ENCODE peak calls at places on chromosomes 13 and 19, in seven cellular contexts. K is CD4-positive, alpha-beta T cell; S is adrenal gland; L is lower lobe of right lung; Q is type B pancreatic cell; H is cardiac muscle cell; A is cardiac fibroblast. N is an unnamed sample.

GRCh38 chr19:38649305-38650179 is 2.1 kb downstream of the ACTN4 start:
- DNase-seq in L (peak), A (no peak), S (peak), K (no peak), Q (no peak), H (no peak), N (no peak)

GRCh38 chr19:45528744-45529453 is 21.6 kb downstream of the VASP start:
- DNase-seq in L (peak), K (no peak), Q (no peak), S (peak), H (peak), A (no peak), N (no peak)

GRCh38 chr19:53328967-53329366 is 4.6 kb upstream of the ZNF845 start:
- DNase-seq in Q (no peak), K (no peak), L (peak), S (peak), A (peak), H (peak), N (no peak)

GRCh38 chr19:5147971-5148793 is 179.3 kb downstream of the KDM4B start:
- DNase-seq in S (peak), A (no peak), Q (no peak), L (no peak), K (no peak), H (no peak), N (no peak)

GRCh38 chr13:29999492-30000372 is 149.3 kb upstream of the UBL3 start:
- DNase-seq in S (no peak), L (no peak), K (no peak), H (no peak), A (no peak), Q (no peak), N (no peak)

GRCh38 chr13:27306364-27306763 is 35.7 kb downstream of the RASL11A start:
- DNase-seq in A (no peak), H (no peak), S (no peak), L (no peak), Q (no peak), K (no peak), N (no peak)

GRCh38 chr19:1538978-1539377 is 15.1 kb downstream of the PLK5 start:
- DNase-seq in L (no peak), H (peak), Q (no peak), A (no peak), K (no peak), S (no peak), N (no peak)

GRCh38 chr13:80469841-80470378 is 129.0 kb upstream of the SPRY2 start:
- DNase-seq in S (peak), K (no peak), Q (no peak), A (peak), L (no peak), H (peak), N (no peak)

GRCh38 chr19:3132971-3133792 is 2.7 kb upstream of the GNA15 start:
- DNase-seq in S (peak), A (peak), K (peak), L (no peak), H (peak), Q (no peak), N (peak)

GRCh38 chr13:87107626-87108025 is 563.5 kb upstream of the SLITRK5 start:
- DNase-seq in Q (no peak), A (no peak), L (no peak), K (no peak), H (no peak), S (no peak), N (no peak)

GRCh38 chr13:99303863-99304521 is 3.2 kb downstream of the GPR183 start:
- DNase-seq in S (no peak), A (no peak), K (no peak), L (no peak), H (no peak), Q (no peak), N (no peak)

GRCh38 chr13:97339989-97340361 is 94.0 kb upstream of the RAP2A start:
- DNase-seq in H (no peak), L (no peak), A (no peak), Q (no peak), S (no peak), K (no peak), N (no peak)

GRCh38 chr19:33684550-33685303 is 63.0 kb downstream of the CHST8 start:
- DNase-seq in H (no peak), A (peak), K (no peak), L (no peak), S (peak), Q (no peak), N (no peak)

GRCh38 chr13:51044023-51044665 is 66.9 kb downstream of the C13orf42 start:
- DNase-seq in S (no peak), A (no peak), K (no peak), L (no peak), Q (no peak), H (no peak), N (no peak)

GRCh38 chr19:19817357-19817756 is 4.2 kb downstream of the ZNF506 start:
- DNase-seq in K (peak), L (no peak), S (no peak), H (no peak), A (no peak), Q (no peak), N (no peak)

GRCh38 chr19:48635966-48636858 is 967 bp downstream of the DBP start:
- DNase-seq in H (no peak), K (no peak), L (no peak), A (no peak), S (peak), Q (no peak), N (no peak)

GRCh38 chr13:36096411-36097184 is 34.6 kb downstream of the DCLK1 start:
- DNase-seq in K (no peak), L (no peak), A (peak), Q (no peak), H (peak), S (no peak), N (no peak)

GRCh38 chr19:5220866-5221265 is 119.7 kb downstream of the PTPRS start:
- DNase-seq in K (no peak), Q (no peak), L (no peak), H (no peak), A (no peak), S (no peak), N (no peak)

DNA sequence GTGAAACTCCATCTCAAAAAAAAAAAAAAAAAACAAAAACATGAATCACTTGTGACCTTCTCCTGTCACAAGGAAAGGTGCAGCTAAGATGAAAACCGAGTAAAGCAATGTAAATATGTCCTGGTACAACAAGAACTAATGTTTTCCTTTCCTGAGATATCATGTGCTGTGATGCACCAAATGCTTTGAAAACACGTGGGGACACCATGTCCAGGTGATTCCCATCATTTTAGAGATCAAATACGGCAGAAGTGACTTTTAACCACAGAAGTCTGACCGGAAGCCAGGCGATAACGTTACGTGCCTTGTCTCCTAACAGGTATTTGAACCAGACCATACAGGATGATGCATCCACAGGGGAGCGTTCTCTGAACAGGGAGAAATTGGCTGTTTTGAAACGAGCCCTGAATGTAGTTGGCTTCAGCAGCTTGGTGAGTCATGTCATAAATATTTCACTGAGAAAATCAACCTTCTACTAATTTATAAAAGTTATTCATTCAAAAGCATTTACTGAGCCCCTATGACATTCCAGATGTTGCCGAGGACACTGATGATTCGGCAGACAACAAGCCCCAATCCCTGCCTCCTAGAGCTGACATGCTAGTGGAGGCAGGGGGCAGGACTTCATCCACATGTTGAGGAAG is 328.1 kb downstream of the MYO16 start:
- DNase-seq in L (no peak), H (peak), K (no peak), Q (no peak), A (peak), S (peak), N (no peak)
- TF ChIP-seq CTCF in L (no peak), H (no peak), K (no peak), Q (no peak), A (no peak), S (peak), N (no peak)

GRCh38 chr19:42246869-42247630 is 4.6 kb upstream of the GSK3A start:
- DNase-seq in H (no peak), K (no peak), L (no peak), S (peak), A (no peak), Q (no peak), N (no peak)

GRCh38 chr19:42248270-42249148 is 6.1 kb upstream of the GSK3A start:
- DNase-seq in K (no peak), Q (no peak), A (no peak), S (no peak), H (no peak), L (no peak), N (no peak)

GRCh38 chr19:42244452-42245220 is 2.2 kb upstream of the GSK3A start:
- DNase-seq in A (peak), Q (peak), S (peak), L (peak), H (peak), K (peak), N (peak)

GRCh38 chr19:42247631-42248199 is 5.3 kb upstream of the GSK3A start:
- DNase-seq in S (peak), A (no peak), L (no peak), H (no peak), Q (no peak), K (no peak), N (no peak)

DNA sequence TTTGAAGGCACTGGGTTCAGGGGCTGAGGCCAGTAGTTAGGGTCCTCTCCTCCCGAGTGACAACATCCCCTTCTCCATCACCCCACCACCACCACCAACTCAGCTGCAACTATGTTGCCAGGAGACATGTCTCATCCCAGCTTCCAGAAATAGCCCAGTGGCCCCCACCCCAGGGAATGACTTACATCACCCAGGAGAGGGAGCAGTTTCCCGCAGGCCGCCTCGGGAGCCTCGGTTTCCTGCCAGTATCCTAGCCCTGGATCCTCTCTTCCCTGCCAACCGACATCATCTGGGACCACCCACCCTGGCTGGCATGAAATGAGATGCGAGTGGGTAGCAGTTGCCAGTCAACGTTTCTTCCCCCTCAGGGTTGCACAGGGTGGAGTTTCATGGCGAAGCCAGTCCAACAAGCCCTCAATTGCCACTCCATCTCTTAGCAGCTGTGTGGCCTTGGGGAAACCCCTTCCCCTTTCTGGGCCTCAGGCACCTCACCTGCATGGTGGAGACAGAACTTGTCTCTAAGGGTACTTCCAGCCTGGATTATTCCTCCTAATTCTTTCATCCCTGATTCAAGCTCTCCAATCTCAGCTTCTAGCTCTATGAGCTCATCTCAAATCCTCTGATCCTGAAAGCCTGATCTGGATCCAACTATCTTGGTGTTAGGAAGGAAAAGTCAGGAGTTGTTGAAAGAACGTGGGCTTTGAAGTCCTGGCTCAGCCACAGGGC is 3.9 kb upstream of the GSK3A start:
- DNase-seq in K (no peak), A (peak), S (peak), H (peak), L (peak), Q (no peak), N (no peak)
- TF ChIP-seq CTCF in K (no peak), A (peak), S (peak), H (peak), L (peak), Q (peak), N (no peak)

DNA sequence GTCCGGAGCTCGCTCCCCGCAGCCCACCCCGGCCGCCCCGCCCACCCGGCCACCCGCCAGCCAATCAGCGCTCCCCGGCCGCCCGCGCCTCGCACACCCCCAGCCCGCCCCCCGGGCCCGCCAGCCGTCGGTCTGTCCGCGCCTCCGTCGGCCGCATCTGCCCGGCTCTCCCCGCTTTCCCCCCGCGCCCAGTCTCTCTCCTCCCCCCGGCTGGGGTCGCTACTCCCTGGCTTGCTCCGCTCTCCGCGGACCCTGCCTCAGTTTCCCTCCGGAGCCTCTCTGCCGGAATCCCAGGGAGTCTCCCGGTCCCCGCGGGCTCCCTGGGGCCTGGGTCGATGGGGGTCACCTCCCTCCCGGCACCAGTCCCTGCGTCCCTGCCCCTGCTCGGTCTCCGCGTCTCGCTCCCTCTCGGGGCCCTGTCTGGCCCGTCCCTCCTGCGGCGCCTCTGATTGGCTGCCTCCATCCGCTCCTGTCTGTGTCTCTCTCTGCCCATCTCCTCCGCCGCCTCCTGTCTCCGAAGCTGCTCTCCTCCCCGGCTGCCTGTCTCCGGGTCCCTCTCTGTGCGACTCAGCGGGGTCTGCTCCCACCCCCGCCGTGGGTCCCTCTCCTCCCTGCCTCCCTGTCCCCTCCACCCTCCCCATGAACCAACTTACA is 485 bp downstream of the IL11 start:
- DNase-seq in S (no peak), L (peak), K (no peak), H (peak), Q (no peak), A (peak), N (peak)
- TF ChIP-seq CTCF in S (no peak), L (no peak), K (no peak), H (no peak), Q (no peak), A (no peak), N (no peak)

GRCh38 chr19:37361994-37362393 is 8.9 kb upstream of the ZNF527 start:
- DNase-seq in H (peak), S (no peak), Q (no peak), K (no peak), L (no peak), A (peak), N (no peak)

GRCh38 chr19:37362733-37363132 is 8.2 kb upstream of the ZNF527 start:
- DNase-seq in Q (no peak), A (peak), K (no peak), S (no peak), H (peak), L (no peak), N (no peak)
- TF ChIP-seq CTCF in Q (no peak), A (peak), K (no peak), S (no peak), H (peak), L (no peak), N (no peak)

N was measured in GM13976.